ENCODE peak calls at places on chromosomes 12 and 14, in ten cellular contexts. Z is thyroid gland, F is bronchial epithelial cell, U is adipocyte, R is left ventricle myocardium inferior, X is IMR-90, A is Peyer's patch, S is upper lobe of right lung, B is uterus, Q is stomach. K is an unnamed sample.

GRCh38 chr14:33842299-33842698 is 108.6 kb downstream of the EGLN3 start:
- DNase-seq in X (no peak), A (no peak), S (no peak), U (peak), Z (no peak), B (no peak), R (no peak), Q (no peak), F (peak), K (no peak)

GRCh38 chr14:64253672-64254071 is 40.5 kb downstream of the ESR2 start:
- DNase-seq in Z (no peak), X (peak), Q (no peak), U (peak), F (peak), A (no peak), R (no peak), S (no peak), B (no peak), K (peak)

GRCh38 chr12:112518336-112518735 is 99.6 kb downstream of the PTPN11 start:
- DNase-seq in S (no peak), R (no peak), Q (no peak), U (no peak), Z (no peak), B (no peak), X (no peak), F (no peak), A (no peak), K (no peak)

GRCh38 chr12:32365473-32366064 is 33.8 kb upstream of the FGD4 start:
- DNase-seq in A (peak), S (no peak), R (peak), X (peak), Q (peak), Z (peak), F (peak), U (peak), B (peak), K (peak)

GRCh38 chr14:93081875-93082570 is 33.7 kb downstream of the ITPK1 start:
- DNase-seq in Z (no peak), F (no peak), U (no peak), X (no peak), S (no peak), A (peak), B (no peak), R (no peak), Q (no peak), K (no peak)

GRCh38 chr14:84591827-84592540 is 938.0 kb upstream of the FLRT2 start:
- DNase-seq in A (no peak), U (no peak), F (no peak), R (no peak), Q (no peak), Z (no peak), B (no peak), S (no peak), X (no peak), K (no peak)

GRCh38 chr12:88298014-88298682 is 156.0 kb downstream of the TMTC3 start:
- DNase-seq in B (no peak), X (no peak), S (no peak), Z (no peak), F (no peak), A (no peak), U (no peak), Q (no peak), R (no peak), K (no peak)

GRCh38 chr12:124849382-124849781 is 14.3 kb downstream of the SCARB1 start:
- DNase-seq in U (no peak), R (peak), Q (no peak), F (no peak), B (no peak), S (no peak), X (no peak), Z (no peak), A (no peak), K (no peak)

GRCh38 chr12:127393896-127394295 is 873.1 kb upstream of the TMEM132C start:
- DNase-seq in A (no peak), Q (no peak), X (peak), U (peak), F (peak), Z (no peak), B (no peak), R (no peak), S (no peak), K (peak)

GRCh38 chr12:102948941-102949352 is 8.5 kb upstream of the ASCL1 start:
- DNase-seq in S (no peak), Z (peak), X (peak), A (peak), F (peak), Q (peak), U (peak), B (no peak), R (peak), K (no peak)

GRCh38 chr14:50542941-50543418 is 10.6 kb upstream of the MAP4K5 start:
- DNase-seq in Q (peak), R (no peak), F (peak), Z (peak), U (peak), A (peak), X (peak), B (no peak), S (no peak), K (no peak)

GRCh38 chr12:110249105-110249504 is 31.9 kb upstream of the ATP2A2 start:
- DNase-seq in U (no peak), Z (no peak), Q (no peak), X (peak), F (no peak), A (no peak), S (no peak), B (no peak), R (no peak), K (no peak)

GRCh38 chr12:67599691-67600090 is 48.9 kb upstream of the DYRK2 start:
- DNase-seq in R (no peak), Q (no peak), S (no peak), X (no peak), A (no peak), B (no peak), U (no peak), Z (no peak), F (no peak), K (no peak)

GRCh38 chr12:111937429-111937828 is 75.5 kb downstream of the TMEM116 start:
- DNase-seq in Z (no peak), S (no peak), Q (no peak), B (no peak), U (no peak), X (peak), A (no peak), R (no peak), F (no peak), K (no peak)

GRCh38 chr12:53197011-53197640 is 9.9 kb downstream of the ITGB7 start:
- DNase-seq in X (no peak), Z (peak), U (no peak), A (no peak), S (no peak), Q (no peak), R (no peak), B (no peak), F (no peak), K (no peak)
- H3K4me3 ChIP-seq in X (no peak), Z (no peak), U (no peak), A (peak), S (peak), Q (peak), R (peak), B (no peak), F (no peak), K (no peak)

DNA sequence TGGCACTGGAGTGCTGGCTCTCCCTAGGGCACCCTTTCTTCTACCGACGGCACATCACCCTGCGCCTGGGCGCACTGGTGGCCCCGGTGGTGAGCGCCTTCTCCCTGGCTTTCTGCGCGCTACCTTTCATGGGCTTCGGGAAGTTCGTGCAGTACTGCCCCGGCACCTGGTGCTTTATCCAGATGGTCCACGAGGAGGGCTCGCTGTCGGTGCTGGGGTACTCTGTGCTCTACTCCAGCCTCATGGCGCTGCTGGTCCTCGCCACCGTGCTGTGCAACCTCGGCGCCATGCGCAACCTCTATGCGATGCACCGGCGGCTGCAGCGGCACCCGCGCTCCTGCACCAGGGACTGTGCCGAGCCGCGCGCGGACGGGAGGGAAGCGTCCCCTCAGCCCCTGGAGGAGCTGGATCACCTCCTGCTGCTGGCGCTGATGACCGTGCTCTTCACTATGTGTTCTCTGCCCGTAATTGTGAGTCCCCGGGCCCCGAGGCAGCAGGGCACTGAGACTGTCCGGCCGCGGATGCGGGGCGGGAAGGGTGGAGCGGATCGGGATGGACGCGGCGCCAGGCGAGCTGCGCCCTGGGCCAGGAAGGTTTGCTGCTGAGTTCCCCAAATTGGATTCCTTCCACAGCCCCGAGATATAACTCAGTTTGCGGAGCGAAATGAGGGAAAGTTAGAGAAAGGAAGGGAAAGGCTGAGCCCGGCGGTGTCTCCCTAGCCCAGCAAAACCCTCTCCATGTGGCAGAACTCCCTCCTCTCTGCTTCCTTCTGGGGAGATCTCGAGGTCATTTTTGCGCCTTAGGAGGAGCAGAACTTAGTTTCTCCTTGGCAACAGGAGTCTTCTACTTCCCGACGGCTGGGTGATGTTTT is 928 bp downstream of the PTGDR start:
- DNase-seq in Z (no peak), Q (no peak), U (peak), A (no peak), S (no peak), X (peak), B (peak), R (no peak), F (no peak), K (no peak)
- H3K4me3 ChIP-seq in Z (no peak), Q (peak), U (peak), A (peak), S (peak), X (peak), B (peak), R (peak), F (no peak), K (peak)

GRCh38 chr12:63129927-63130326 is 21.1 kb downstream of the AVPR1A start:
- DNase-seq in S (no peak), R (no peak), X (no peak), Z (no peak), A (no peak), U (no peak), Q (no peak), F (no peak), B (no peak), K (no peak)
- H3K4me3 ChIP-seq in S (no peak), R (no peak), X (no peak), Z (no peak), A (no peak), U (no peak), Q (no peak), F (no peak), B (no peak), K (no peak)

DNA sequence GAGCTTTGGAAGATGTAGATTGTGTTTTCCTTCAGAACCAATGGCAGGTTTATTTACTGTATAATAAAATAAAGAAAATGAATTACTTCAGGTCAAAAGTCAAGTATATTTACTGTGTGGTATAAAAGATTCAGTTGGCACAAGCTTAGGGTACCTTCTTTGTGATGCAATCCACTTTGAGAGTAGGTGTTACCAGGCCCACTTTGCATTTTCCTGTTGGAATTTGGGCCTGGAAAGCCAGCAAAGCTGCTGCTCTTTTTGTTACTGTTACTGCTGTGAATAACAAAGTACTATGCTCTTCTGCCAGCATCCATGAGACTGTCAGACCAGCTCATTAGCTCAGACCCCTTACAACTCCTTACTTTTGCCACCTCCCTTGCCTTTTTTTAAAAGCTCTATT is 649.0 kb upstream of the SEL1L start:
- DNase-seq in R (no peak), Z (no peak), X (no peak), U (no peak), S (no peak), F (no peak), A (no peak), Q (no peak), B (no peak), K (no peak)
- H3K4me3 ChIP-seq in R (no peak), Z (no peak), X (no peak), U (no peak), S (no peak), F (no peak), A (no peak), Q (no peak), B (no peak), K (no peak)

GRCh38 chr14:56894591-56894991 is 84.3 kb upstream of the OTX2 start:
- DNase-seq in R (no peak), A (no peak), B (no peak), S (no peak), F (no peak), U (no peak), Z (no peak), Q (no peak), X (no peak), K (no peak)
- H3K4me3 ChIP-seq in R (no peak), A (no peak), B (no peak), S (no peak), F (no peak), U (no peak), Z (no peak), Q (no peak), X (no peak), K (no peak)